ENCODE peak calls at places on chromosomes 7 and 10, in six cellular contexts. One of them, this sample, is unnamed.
A peak's percentile ranks its signal among the peaks of the same experiment; 100 is the strongest.

GRCh38 chr7:3464900-3465622 is 164.0 kb downstream of the SDK1 start:
- DNase-seq in stomach: no peak
- DNase-seq in NT2/D1: no peak
- DNase-seq in GM23338: no peak
- DNase-seq in heart left ventricle: no peak
- DNase-seq in body of pancreas: no peak
- DNase-seq in this sample: no peak

GRCh38 chr10:46018453-46019169 is 11.8 kb downstream of the NCOA4 start:
- DNase-seq in stomach: no peak
- DNase-seq in NT2/D1: no peak
- DNase-seq in GM23338: no peak
- DNase-seq in heart left ventricle: no peak
- DNase-seq in body of pancreas: no peak
- DNase-seq in this sample: no peak

GRCh38 chr7:4661871-4662270 is 20.2 kb upstream of the FOXK1 start:
- DNase-seq in stomach: peak; percentile 50
- DNase-seq in NT2/D1: no peak
- DNase-seq in GM23338: no peak
- DNase-seq in heart left ventricle: no peak
- DNase-seq in body of pancreas: no peak
- DNase-seq in this sample: no peak

GRCh38 chr10:62961951-62962523 is 145.9 kb upstream of the EGR2 start:
- DNase-seq in stomach: no peak
- DNase-seq in NT2/D1: no peak
- DNase-seq in GM23338: no peak
- DNase-seq in heart left ventricle: peak; percentile 52
- DNase-seq in body of pancreas: no peak
- DNase-seq in this sample: no peak

GRCh38 chr7:138746073-138746472 is 44.9 kb upstream of the SVOPL start:
- DNase-seq in stomach: no peak
- DNase-seq in NT2/D1: no peak
- DNase-seq in GM23338: no peak
- DNase-seq in heart left ventricle: no peak
- DNase-seq in body of pancreas: no peak
- DNase-seq in this sample: no peak

GRCh38 chr7:48083114-48083830 is 5.8 kb upstream of the UPP1 start:
- DNase-seq in stomach: no peak
- DNase-seq in NT2/D1: no peak
- DNase-seq in GM23338: no peak
- DNase-seq in heart left ventricle: no peak
- DNase-seq in body of pancreas: no peak
- DNase-seq in this sample: no peak

GRCh38 chr10:103542764-103543616 is 49.5 kb downstream of the NEURL1 start:
- DNase-seq in stomach: peak; percentile 40
- DNase-seq in NT2/D1: peak; percentile 52
- DNase-seq in GM23338: peak; percentile 82
- DNase-seq in heart left ventricle: peak; percentile 49
- DNase-seq in body of pancreas: peak; percentile 54
- DNase-seq in this sample: peak; percentile 55

GRCh38 chr10:101851411-101852116 is 8.0 kb upstream of the KCNIP2 start:
- DNase-seq in stomach: no peak
- DNase-seq in NT2/D1: no peak
- DNase-seq in GM23338: no peak
- DNase-seq in heart left ventricle: no peak
- DNase-seq in body of pancreas: no peak
- DNase-seq in this sample: no peak

GRCh38 chr7:97871659-97872024 is 566 bp downstream of the ASNS start:
- DNase-seq in stomach: no peak
- DNase-seq in NT2/D1: no peak
- DNase-seq in GM23338: peak; percentile 59
- DNase-seq in heart left ventricle: no peak
- DNase-seq in body of pancreas: no peak
- DNase-seq in this sample: no peak

GRCh38 chr7:118183254-118183585 is 744 bp upstream of the LSM8 start:
- DNase-seq in stomach: no peak
- DNase-seq in NT2/D1: no peak
- DNase-seq in GM23338: peak; percentile 9
- DNase-seq in heart left ventricle: no peak
- DNase-seq in body of pancreas: no peak
- DNase-seq in this sample: no peak

GRCh38 chr10:97701438-97702064 is 12.0 kb upstream of the MARVELD1 start:
- DNase-seq in stomach: peak; percentile 56
- DNase-seq in NT2/D1: no peak
- DNase-seq in GM23338: peak; percentile 92
- DNase-seq in heart left ventricle: no peak
- DNase-seq in body of pancreas: peak; percentile 73
- DNase-seq in this sample: no peak

GRCh38 chr10:130400890-130401289 is 264.7 kb downstream of the GLRX3 start:
- DNase-seq in stomach: no peak
- DNase-seq in NT2/D1: peak; percentile 46
- DNase-seq in GM23338: no peak
- DNase-seq in heart left ventricle: no peak
- DNase-seq in body of pancreas: no peak
- DNase-seq in this sample: no peak

GRCh38 chr7:45665172-45665571 is 91.0 kb downstream of the ADCY1 start:
- DNase-seq in stomach: no peak
- DNase-seq in NT2/D1: no peak
- DNase-seq in GM23338: no peak
- DNase-seq in heart left ventricle: no peak
- DNase-seq in body of pancreas: no peak
- DNase-seq in this sample: no peak

GRCh38 chr10:108346066-108346465 is 1181.6 kb upstream of the SORCS1 start:
- DNase-seq in stomach: no peak
- DNase-seq in NT2/D1: no peak
- DNase-seq in GM23338: no peak
- DNase-seq in heart left ventricle: no peak
- DNase-seq in body of pancreas: no peak
- DNase-seq in this sample: no peak

GRCh38 chr7:48427671-48428070 is 256.4 kb downstream of the ABCA13 start:
- DNase-seq in stomach: no peak
- DNase-seq in NT2/D1: no peak
- DNase-seq in GM23338: no peak
- DNase-seq in heart left ventricle: no peak
- DNase-seq in body of pancreas: no peak
- DNase-seq in this sample: no peak

GRCh38 chr10:102152545-102152890 is 329 bp downstream of the NOLC1 start:
- DNase-seq in stomach: no peak
- DNase-seq in NT2/D1: no peak
- DNase-seq in GM23338: no peak
- DNase-seq in heart left ventricle: no peak
- DNase-seq in body of pancreas: no peak
- DNase-seq in this sample: no peak

GRCh38 chr10:86254526-86255174 is 111.9 kb downstream of the GRID1 start:
- DNase-seq in stomach: no peak
- DNase-seq in NT2/D1: no peak
- DNase-seq in GM23338: no peak
- DNase-seq in heart left ventricle: no peak
- DNase-seq in body of pancreas: no peak
- DNase-seq in this sample: no peak

GRCh38 chr7:47403341-47403866 is 178.5 kb downstream of the TNS3 start:
- DNase-seq in stomach: peak; percentile 17
- DNase-seq in NT2/D1: no peak
- DNase-seq in GM23338: no peak
- DNase-seq in heart left ventricle: no peak
- DNase-seq in body of pancreas: no peak
- DNase-seq in this sample: no peak

GRCh38 chr7:94042381-94042780 is 38.2 kb upstream of the BET1 start:
- DNase-seq in stomach: no peak
- DNase-seq in NT2/D1: no peak
- DNase-seq in GM23338: no peak
- DNase-seq in heart left ventricle: no peak
- DNase-seq in body of pancreas: no peak
- DNase-seq in this sample: no peak

GRCh38 chr7:99142727-99143521 is 984 bp downstream of the SMURF1 start:
- DNase-seq in stomach: peak; percentile 99
- DNase-seq in NT2/D1: peak; percentile 84
- DNase-seq in GM23338: peak; percentile 100
- DNase-seq in heart left ventricle: peak; percentile 92
- DNase-seq in body of pancreas: peak; percentile 97
- DNase-seq in this sample: peak; percentile 97

GRCh38 chr7:99139031-99139430 is 4.9 kb downstream of the SMURF1 start:
- DNase-seq in stomach: no peak
- DNase-seq in NT2/D1: no peak
- DNase-seq in GM23338: no peak
- DNase-seq in heart left ventricle: no peak
- DNase-seq in body of pancreas: no peak
- DNase-seq in this sample: no peak

GRCh38 chr7:99141334-99141733 is 2.6 kb downstream of the SMURF1 start:
- DNase-seq in stomach: no peak
- DNase-seq in NT2/D1: no peak
- DNase-seq in GM23338: no peak
- DNase-seq in heart left ventricle: no peak
- DNase-seq in body of pancreas: no peak
- DNase-seq in this sample: no peak

GRCh38 chr7:99141756-99142726 is 1.9 kb downstream of the SMURF1 start:
- DNase-seq in stomach: peak; percentile 72
- DNase-seq in NT2/D1: peak; percentile 52
- DNase-seq in GM23338: peak; percentile 86
- DNase-seq in heart left ventricle: peak; percentile 66
- DNase-seq in body of pancreas: peak; percentile 53
- DNase-seq in this sample: peak; percentile 75

DNA sequence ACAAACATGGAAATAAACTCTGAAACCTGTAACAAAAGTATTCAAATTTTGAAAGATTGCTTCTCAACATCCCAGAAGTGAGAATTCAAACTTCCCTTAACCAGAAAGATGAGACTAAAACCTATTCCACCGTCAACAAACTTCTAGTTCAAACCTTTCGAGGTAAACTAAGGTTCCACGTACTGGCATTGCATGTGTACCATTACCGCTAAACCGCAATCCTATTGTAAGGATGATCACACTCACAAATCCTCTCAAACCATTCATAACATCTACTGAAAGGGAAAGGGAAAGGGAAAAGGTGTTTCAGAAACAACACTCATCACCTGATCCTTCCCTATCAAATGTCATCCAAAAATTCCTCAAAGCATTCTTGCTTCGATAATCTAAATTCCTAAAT is 3.1 kb downstream of the SMURF1 start:
- DNase-seq in stomach: no peak
- DNase-seq in NT2/D1: no peak
- DNase-seq in GM23338: no peak
- DNase-seq in heart left ventricle: no peak
- DNase-seq in body of pancreas: no peak
- DNase-seq in this sample: no peak
- H3K4me3 ChIP-seq in stomach: peak overlapping the region; percentile 93
- H3K4me3 ChIP-seq in NT2/D1: no peak overlapping the region
- H3K4me3 ChIP-seq in GM23338: no peak overlapping the region
- H3K4me3 ChIP-seq in heart left ventricle: peak overlapping the region; percentile 92
- H3K4me3 ChIP-seq in body of pancreas: no peak overlapping the region
- H3K4me3 ChIP-seq in this sample: no peak overlapping the region

GRCh38 chr7:2048006-2048405 is 184.7 kb downstream of the MAD1L1 start:
- DNase-seq in stomach: no peak
- DNase-seq in NT2/D1: no peak
- DNase-seq in GM23338: no peak
- DNase-seq in heart left ventricle: no peak
- DNase-seq in body of pancreas: no peak
- DNase-seq in this sample: peak; percentile 17

GRCh38 chr7:2047272-2047581 is 185.5 kb downstream of the MAD1L1 start:
- DNase-seq in stomach: no peak
- DNase-seq in NT2/D1: no peak
- DNase-seq in GM23338: no peak
- DNase-seq in heart left ventricle: no peak
- DNase-seq in body of pancreas: no peak
- DNase-seq in this sample: no peak

GRCh38 chr7:2049111-2049781 is 183.5 kb downstream of the MAD1L1 start:
- DNase-seq in stomach: no peak
- DNase-seq in NT2/D1: no peak
- DNase-seq in GM23338: no peak
- DNase-seq in heart left ventricle: no peak
- DNase-seq in body of pancreas: no peak
- DNase-seq in this sample: no peak

GRCh38 chr7:2049782-2050510 is 182.8 kb downstream of the MAD1L1 start:
- DNase-seq in stomach: no peak
- DNase-seq in NT2/D1: no peak
- DNase-seq in GM23338: no peak
- DNase-seq in heart left ventricle: no peak
- DNase-seq in body of pancreas: no peak
- DNase-seq in this sample: no peak

DNA sequence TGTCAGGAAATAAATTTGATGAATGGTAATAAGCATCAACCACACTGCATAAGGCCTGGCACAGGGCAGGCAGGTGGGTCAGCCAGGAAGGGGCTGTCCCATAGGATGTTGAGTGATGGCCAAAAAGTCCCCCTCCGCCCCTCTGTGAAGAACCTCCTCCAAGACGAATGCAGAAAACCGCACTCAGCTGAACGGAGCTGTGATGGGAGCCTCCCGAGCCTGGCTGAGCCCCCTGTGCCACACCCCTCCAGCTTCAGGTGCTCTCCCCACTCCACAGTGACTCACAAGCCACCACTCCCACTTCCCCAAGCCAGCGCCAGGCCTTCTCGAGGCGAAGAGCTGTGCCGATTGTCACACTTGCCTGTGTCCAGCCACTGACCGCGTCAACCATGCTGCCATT is 184.2 kb downstream of the MAD1L1 start:
- DNase-seq in stomach: no peak
- DNase-seq in NT2/D1: no peak
- DNase-seq in GM23338: no peak
- DNase-seq in heart left ventricle: no peak
- DNase-seq in body of pancreas: no peak
- DNase-seq in this sample: no peak
- H3K4me1 ChIP-seq in stomach: peaks cover 6% of the 10 kb centered on the region
- H3K4me1 ChIP-seq in NT2/D1: peaks cover 16% of the 10 kb centered on the region
- H3K4me1 ChIP-seq in GM23338: no peaks in the 10 kb centered on the region
- H3K4me1 ChIP-seq in heart left ventricle: peaks cover 18% of the 10 kb centered on the region
- H3K4me1 ChIP-seq in body of pancreas: no peaks in the 10 kb centered on the region
- H3K4me1 ChIP-seq in this sample: peaks cover 6% of the 10 kb centered on the region

DNA sequence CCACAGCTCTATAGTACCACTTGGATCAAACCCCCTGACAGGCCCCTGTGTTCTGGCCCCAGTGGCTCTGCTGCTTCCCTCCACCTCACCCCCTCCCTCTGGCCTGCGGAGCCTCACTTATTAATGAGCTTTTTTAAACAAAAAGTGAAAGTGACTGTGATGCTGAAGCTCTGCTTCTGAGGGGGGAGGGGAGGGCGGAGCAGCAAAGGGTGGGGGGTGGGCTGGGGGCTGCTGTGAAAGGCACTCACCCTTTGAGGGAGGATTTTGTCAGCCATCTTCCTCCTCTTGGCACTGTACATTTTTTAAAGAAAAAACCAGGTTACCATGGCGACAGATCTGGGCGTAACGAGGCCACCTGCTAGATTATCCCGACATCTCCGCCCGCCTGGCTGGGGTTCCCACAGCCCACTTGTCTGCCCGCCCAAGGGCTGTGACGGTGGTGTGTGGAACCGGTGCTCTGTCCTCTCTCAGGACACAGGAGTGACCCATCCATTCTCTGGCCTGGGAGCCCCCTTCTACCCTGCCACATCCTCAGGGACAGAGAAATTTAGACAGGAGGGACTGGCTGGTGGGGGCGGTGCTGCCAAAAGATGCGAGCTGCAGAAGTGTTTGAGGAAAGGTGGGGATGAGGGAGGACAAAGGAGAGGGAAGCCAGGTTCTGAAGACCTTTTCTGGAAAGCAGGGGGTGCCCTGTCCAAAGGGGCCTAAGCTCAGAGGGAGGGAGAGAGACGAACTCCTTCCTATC is 4.9 kb downstream of the SMARCD3 start:
- DNase-seq in stomach: no peak
- DNase-seq in NT2/D1: no peak
- DNase-seq in GM23338: no peak
- DNase-seq in heart left ventricle: no peak
- DNase-seq in body of pancreas: no peak
- DNase-seq in this sample: peak; percentile 26
- H3K4me3 ChIP-seq in stomach: peak overlapping the region; percentile 42
- H3K4me3 ChIP-seq in NT2/D1: no peak overlapping the region
- H3K4me3 ChIP-seq in GM23338: peak overlapping the region; percentile 29
- H3K4me3 ChIP-seq in heart left ventricle: peak overlapping the region; percentile 13
- H3K4me3 ChIP-seq in body of pancreas: no peak overlapping the region
- H3K4me3 ChIP-seq in this sample: no peak overlapping the region

GRCh38 chr7:1326511-1326785 is 93.8 kb downstream of the UNCX start:
- DNase-seq in stomach: no peak
- DNase-seq in NT2/D1: no peak
- DNase-seq in GM23338: no peak
- DNase-seq in heart left ventricle: no peak
- DNase-seq in body of pancreas: no peak
- DNase-seq in this sample: no peak
- H3K4me1 ChIP-seq in stomach: no peaks in the 10 kb centered on the region
- H3K4me1 ChIP-seq in NT2/D1: peaks cover 10% of the 10 kb centered on the region
- H3K4me1 ChIP-seq in GM23338: no peaks in the 10 kb centered on the region
- H3K4me1 ChIP-seq in heart left ventricle: no peaks in the 10 kb centered on the region
- H3K4me1 ChIP-seq in body of pancreas: no peaks in the 10 kb centered on the region
- H3K4me1 ChIP-seq in this sample: no peaks in the 10 kb centered on the region